ENCODE peak calls at places on chromosomes 13 and 19, in five cellular contexts. P, O, L, N and R are unnamed samples.

GRCh38 chr19:50329146-50329925 is at the start of gene KCNC3:
- DNase-seq in P (peak), O (peak), L (peak), N (peak), R (peak)

GRCh38 chr19:5343848-5344247 is 3.2 kb upstream of the PTPRS start:
- DNase-seq in P (no peak), O (no peak), L (peak), N (no peak), R (no peak)

GRCh38 chr13:44403720-44404063 is 30.1 kb downstream of the SERP2 start:
- DNase-seq in P (no peak), O (no peak), L (no peak), N (no peak), R (no peak)

GRCh38 chr19:48154003-48154402 is 16.1 kb downstream of the LIG1 start:
- DNase-seq in P (no peak), O (no peak), L (peak), N (no peak), R (no peak)

GRCh38 chr19:5048727-5049553 is 80.0 kb downstream of the KDM4B start:
- DNase-seq in P (peak), O (no peak), L (no peak), N (no peak), R (no peak)

GRCh38 chr13:97640236-97640635 is 206.3 kb downstream of the RAP2A start:
- DNase-seq in P (no peak), O (no peak), L (no peak), N (no peak), R (no peak)

GRCh38 chr19:35869327-35870123 is 1.2 kb downstream of the APLP1 start:
- DNase-seq in P (peak), O (peak), L (peak), N (no peak), R (peak)

GRCh38 chr13:31195616-31196015 is 4.2 kb upstream of the B3GLCT start:
- DNase-seq in P (no peak), O (no peak), L (no peak), N (no peak), R (no peak)

GRCh38 chr19:6761053-6761676 is 6.1 kb downstream of the SH2D3A start:
- DNase-seq in P (peak), O (peak), L (peak), N (no peak), R (no peak)

GRCh38 chr13:112783946-112784500 is 94.2 kb downstream of the ATP11A start:
- DNase-seq in P (no peak), O (no peak), L (no peak), N (no peak), R (no peak)

GRCh38 chr13:47233734-47234133 is 336.9 kb upstream of the HTR2A start:
- DNase-seq in P (no peak), O (no peak), L (no peak), N (no peak), R (no peak)

GRCh38 chr13:73171926-73172325 is 113.1 kb downstream of the KLF5 start:
- DNase-seq in P (no peak), O (no peak), L (no peak), N (no peak), R (no peak)
- TF ChIP-seq KDM1A in P (no peak), O (no peak), L (no peak), N (no peak), R (no peak)

DNA sequence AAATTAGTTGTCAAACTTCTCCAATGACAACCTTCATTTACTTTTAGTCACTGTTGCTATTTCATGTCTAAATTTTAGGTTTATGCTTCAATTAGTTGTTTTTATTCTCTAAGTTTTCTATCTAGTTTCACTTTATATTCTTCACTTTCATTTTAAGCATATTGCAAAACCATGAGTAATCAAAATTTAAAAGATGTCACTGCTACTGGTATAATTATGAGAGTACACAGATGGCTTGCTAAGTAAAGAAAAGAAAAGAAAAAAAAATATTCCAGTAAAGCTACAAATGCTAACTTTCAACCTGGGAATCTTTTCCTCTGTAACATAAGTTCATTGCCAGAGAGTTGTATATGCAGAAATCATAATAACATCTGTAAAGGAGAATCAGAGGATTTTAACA is 1624.8 kb downstream of the PCDH9 start:
- DNase-seq in P (no peak), O (no peak), L (no peak), N (no peak), R (no peak)
- TF ChIP-seq KDM1A in P (no peak), O (no peak), L (no peak), N (no peak), R (no peak)

DNA sequence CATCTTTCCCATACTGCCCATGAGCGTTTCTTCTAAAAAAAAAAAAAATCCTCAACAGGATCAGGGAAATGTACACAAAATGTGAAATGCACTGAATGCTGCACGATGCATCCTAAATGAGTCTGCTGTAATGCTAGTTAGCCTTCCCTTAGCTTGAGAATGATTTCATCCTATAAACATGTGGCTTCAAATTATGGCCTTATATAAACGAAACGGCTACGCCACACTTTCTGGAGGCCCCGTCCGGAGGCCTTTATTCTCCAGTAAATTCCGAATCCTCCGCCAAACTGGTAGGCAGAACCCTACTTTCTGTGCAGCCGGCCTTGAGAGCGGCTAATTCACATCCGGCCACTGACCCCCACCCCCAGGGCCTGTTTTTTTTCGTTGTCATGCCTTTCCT is 13.7 kb downstream of the MYO9B start:
- DNase-seq in P (no peak), O (no peak), L (no peak), N (no peak), R (no peak)
- TF ChIP-seq KDM1A in P (no peak), O (no peak), L (no peak), N (no peak), R (no peak)

GRCh38 chr13:101514695-101515275 is 62.3 kb downstream of the ITGBL1 start:
- DNase-seq in P (peak), O (no peak), L (peak), N (no peak), R (no peak)

GRCh38 chr13:101515504-101515903 is 63.0 kb downstream of the ITGBL1 start:
- DNase-seq in P (no peak), O (no peak), L (no peak), N (no peak), R (no peak)

GRCh38 chr13:101514100-101514499 is 61.6 kb downstream of the ITGBL1 start:
- DNase-seq in P (no peak), O (no peak), L (no peak), N (no peak), R (no peak)

GRCh38 chr13:101512650-101513049 is 60.2 kb downstream of the ITGBL1 start:
- DNase-seq in P (no peak), O (no peak), L (no peak), N (no peak), R (no peak)

GRCh38 chr13:101516262-101516661 is 63.8 kb downstream of the ITGBL1 start:
- DNase-seq in P (no peak), O (no peak), L (no peak), N (no peak), R (no peak)
- TF ChIP-seq KDM1A in P (no peak), O (no peak), L (no peak), N (no peak), R (no peak)

GRCh38 chr13:81493144-81493543 is 1152.2 kb upstream of the SPRY2 start:
- DNase-seq in P (no peak), O (no peak), L (peak), N (peak), R (no peak)

GRCh38 chr13:81488021-81488420 is 1147.1 kb upstream of the SPRY2 start:
- DNase-seq in P (no peak), O (no peak), L (no peak), N (no peak), R (no peak)

GRCh38 chr13:81487151-81487550 is 1146.2 kb upstream of the SPRY2 start:
- DNase-seq in P (peak), O (no peak), L (peak), N (no peak), R (peak)
- TF ChIP-seq KDM1A in P (no peak), O (no peak), L (no peak), N (no peak), R (no peak)